ENCODE peak calls at places on chromosomes 11 and 22, in nine cellular contexts. T, O, F, J, P, A, Z, I and K are unnamed samples.
A peak's percentile ranks its signal among the peaks of the same experiment; 100 is the strongest.

GRCh38 chr11:19686234-19686633 is 26.4 kb upstream of the NAV2 start:
- DNase-seq in F (no peak), O (no peak), J (no peak), P (no peak), T (no peak), Z (no peak), I (no peak), A (no peak), K (no peak)

GRCh38 chr11:64340671-64341335 is 799 bp downstream of the CCDC88B start:
- DNase-seq in A (peak; percentile 87), F (peak; percentile 80), Z (peak; percentile 96), T (no peak), I (no peak), O (peak; percentile 90), P (peak; percentile 30), J (no peak), K (peak; percentile 85)

GRCh38 chr22:43077121-43077877 is 11.9 kb downstream of the TTLL1 start:
- DNase-seq in T (no peak), O (peak; percentile 35), I (no peak), A (peak; percentile 19), P (no peak), Z (no peak), F (peak; percentile 61), J (no peak), K (no peak)

GRCh38 chr11:113705871-113706654 is at the start of gene TMPRSS5:
- DNase-seq in A (no peak), O (no peak), J (peak; percentile 93), P (no peak), Z (no peak), T (no peak), F (no peak), I (no peak), K (no peak)

GRCh38 chr11:86151188-86152005 is 82.5 kb upstream of the PICALM start:
- DNase-seq in J (no peak), O (no peak), A (no peak), T (peak; percentile 23), Z (no peak), P (peak; percentile 27), I (peak; percentile 67), F (peak; percentile 41), K (peak; percentile 84)

GRCh38 chr11:84564180-84564866 is 1062.8 kb downstream of the DLG2 start:
- DNase-seq in Z (no peak), I (no peak), P (peak; percentile 43), A (peak; percentile 51), J (peak; percentile 60), O (peak; percentile 64), T (peak; percentile 44), F (peak; percentile 29), K (no peak)

GRCh38 chr11:126997196-126997595 is 3.4 kb downstream of the KIRREL3 start:
- DNase-seq in F (no peak), I (no peak), T (peak; percentile 23), P (no peak), A (no peak), O (no peak), Z (no peak), J (no peak), K (no peak)

GRCh38 chr11:7651140-7651551 is 22.2 kb downstream of the CYB5R2 start:
- DNase-seq in A (no peak), T (peak; percentile 13), P (no peak), F (no peak), I (no peak), Z (no peak), O (no peak), J (no peak), K (no peak)

GRCh38 chr11:63243533-63243932 is at the start of gene SLC22A25:
- DNase-seq in A (no peak), F (peak; percentile 9), O (no peak), J (no peak), I (no peak), T (no peak), Z (no peak), P (no peak), K (no peak)

GRCh38 chr11:69913591-69914285 is 94.5 kb upstream of the FGF3 start:
- DNase-seq in Z (peak; percentile 55), I (no peak), T (no peak), O (no peak), A (no peak), J (no peak), P (no peak), F (peak; percentile 69), K (peak; percentile 64)

GRCh38 chr22:46089426-46090041 is 60.8 kb upstream of the PPARA start:
- DNase-seq in F (no peak), O (no peak), Z (peak; percentile 64), P (no peak), J (no peak), I (no peak), T (no peak), A (peak; percentile 7), K (peak; percentile 70)
- H3K4me3 ChIP-seq in F (peak overlapping the region; percentile 80), O (no peak overlapping the region), Z (no peak overlapping the region), P (no peak overlapping the region), J (no peak overlapping the region), I (no peak overlapping the region), T (no peak overlapping the region), A (no peak overlapping the region), K (peak overlapping the region; percentile 30)

DNA sequence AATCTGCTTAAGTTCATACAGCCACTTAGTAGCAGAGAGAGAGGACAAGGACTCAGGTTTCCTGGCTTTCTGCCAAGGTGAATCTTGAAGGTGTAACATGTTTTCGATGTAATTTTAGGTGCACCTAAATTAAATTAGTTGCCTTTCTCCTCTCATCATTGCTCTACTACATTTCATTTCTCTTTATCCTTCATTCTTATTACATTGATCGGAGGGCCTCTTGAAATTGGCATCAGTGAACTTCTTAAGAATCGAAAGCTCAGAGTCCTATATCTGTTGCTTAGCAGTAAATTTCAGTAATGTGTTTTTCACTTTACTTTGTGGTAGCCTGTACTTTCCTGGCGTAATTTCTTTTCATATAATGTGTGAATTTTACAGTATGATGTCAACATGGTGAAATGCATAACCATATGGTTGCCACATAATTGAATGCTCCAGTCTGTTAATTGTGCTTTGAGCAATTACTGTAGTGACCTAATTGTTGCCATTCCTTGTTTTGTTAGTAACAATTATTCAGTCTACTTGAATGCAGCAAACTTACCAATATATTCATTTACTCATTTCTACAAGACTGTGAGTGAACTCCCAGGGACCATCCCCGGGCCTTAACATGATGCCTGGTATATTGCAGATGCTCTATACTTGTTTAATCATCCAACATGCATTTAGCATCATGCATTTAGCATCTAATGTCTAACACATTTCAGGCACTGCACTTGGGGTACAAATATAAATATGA is 138.1 kb downstream of the MAML2 start:
- DNase-seq in Z (no peak), T (no peak), P (no peak), I (no peak), O (no peak), J (no peak), A (no peak), F (no peak), K (no peak)
- H3K27ac ChIP-seq in Z (peak overlapping the region; percentile 81), T (no peak overlapping the region), P (no peak overlapping the region), I (no peak overlapping the region), O (no peak overlapping the region), J (peak overlapping the region; percentile 8), A (no peak overlapping the region), F (no peak overlapping the region), K (no peak overlapping the region)

DNA sequence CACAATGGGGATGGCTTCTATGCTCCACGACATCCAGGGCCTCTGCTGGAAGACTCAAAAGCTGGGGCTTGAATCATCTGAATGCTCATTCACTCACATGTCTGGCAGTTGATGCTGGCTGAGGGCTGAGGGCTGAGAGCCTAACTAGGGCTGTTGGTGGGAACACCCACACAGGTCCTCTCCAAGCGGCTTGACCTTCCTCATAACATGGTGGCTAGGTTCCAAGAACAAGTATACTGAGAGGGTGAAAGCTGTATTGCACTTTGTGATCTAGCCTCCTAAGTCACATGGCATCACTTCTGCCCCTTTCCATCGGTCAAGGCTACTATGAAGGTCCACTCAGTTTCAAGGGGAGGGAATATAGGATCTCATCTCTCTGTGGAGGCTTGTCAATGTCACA is 7.5 kb downstream of the TMEM151A start:
- DNase-seq in I (no peak), J (no peak), A (no peak), O (no peak), P (no peak), F (peak; percentile 68), Z (no peak), T (no peak), K (no peak)
- H3K4me1 ChIP-seq in I (no peaks in the 10 kb centered on the region), J (no peaks in the 10 kb centered on the region), A (no peaks in the 10 kb centered on the region), O (no peaks in the 10 kb centered on the region), P (no peaks in the 10 kb centered on the region), F (no peaks in the 10 kb centered on the region), Z (no peaks in the 10 kb centered on the region), T (no peaks in the 10 kb centered on the region), K (no peaks in the 10 kb centered on the region)

DNA sequence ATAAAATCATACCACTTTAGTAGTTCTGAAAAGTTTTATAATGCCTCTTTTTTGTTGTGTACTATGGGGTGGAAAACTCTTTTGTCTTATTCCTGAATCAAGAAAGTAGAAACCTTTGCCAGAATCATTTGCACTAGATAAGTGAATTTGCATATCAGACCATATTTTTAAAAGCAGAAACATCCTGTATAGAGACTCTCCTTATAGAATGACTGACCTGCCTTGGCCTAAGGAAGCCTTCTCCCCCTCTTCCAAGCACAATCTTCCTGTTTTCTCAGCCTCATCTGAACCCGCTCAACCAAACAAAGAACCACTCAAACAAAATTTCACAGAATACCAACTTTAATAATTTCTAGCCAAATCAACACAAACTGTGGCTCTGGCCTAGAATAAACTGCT is 60.3 kb downstream of the SIK3 start:
- DNase-seq in J (no peak), I (no peak), A (no peak), O (no peak), F (no peak), P (no peak), Z (no peak), T (no peak), K (no peak)
- H3K4me3 ChIP-seq in J (no peak overlapping the region), I (no peak overlapping the region), A (no peak overlapping the region), O (no peak overlapping the region), F (no peak overlapping the region), P (no peak overlapping the region), Z (no peak overlapping the region), T (no peak overlapping the region), K (no peak overlapping the region)

DNA sequence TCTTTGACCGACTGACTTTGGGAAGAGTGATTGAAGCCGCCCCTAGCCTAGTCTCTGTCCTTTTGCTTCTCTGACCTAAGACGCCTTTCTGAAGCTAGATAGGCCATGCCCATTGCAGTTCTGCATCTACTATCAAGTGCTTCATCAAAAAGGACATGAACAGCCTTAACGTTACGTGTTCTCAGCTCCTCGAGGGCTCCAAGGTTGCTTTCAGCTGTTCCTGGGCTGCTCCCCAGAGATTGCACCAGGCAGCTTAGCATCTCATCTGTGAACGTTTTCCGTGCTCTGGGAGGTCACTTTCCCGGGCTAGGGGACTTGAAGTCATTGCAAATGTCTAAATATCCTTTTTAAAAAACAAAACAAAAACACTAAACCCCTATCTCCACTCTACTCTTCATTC is 13.9 kb downstream of the MICAL2 start:
- DNase-seq in J (no peak), T (no peak), F (no peak), Z (no peak), P (no peak), A (no peak), I (no peak), O (no peak), K (no peak)
- H3K27ac ChIP-seq in J (no peak overlapping the region), T (peak overlapping the region; percentile 65), F (peak overlapping the region; percentile 88), Z (peak overlapping the region; percentile 36), P (no peak overlapping the region), A (peak overlapping the region; percentile 48), I (peak overlapping the region; percentile 85), O (no peak overlapping the region), K (no peak overlapping the region)